ENCODE peak calls at places on chromosomes 5 and 9, in five cellular contexts. J is brain microvascular endothelial cell, Z is fibroblast of lung, U is Caco-2, K is RWPE1. E is an unnamed sample.

GRCh38 chr9:78601957-78602565 is 305.1 kb downstream of the PSAT1 start:
- DNase-seq in J (peak), Z (peak), U (peak), K (peak), E (no peak)

GRCh38 chr5:108345541-108346171 is 36.2 kb downstream of the FBXL17 start:
- DNase-seq in J (no peak), Z (peak), U (peak), K (peak), E (no peak)

GRCh38 chr9:122370869-122371467 is at the start of gene PTGS1:
- DNase-seq in J (no peak), Z (no peak), U (no peak), K (peak), E (no peak)

GRCh38 chr9:92278117-92278516 is 15.4 kb downstream of the IARS1 start:
- DNase-seq in J (peak), Z (peak), U (no peak), K (no peak), E (no peak)

GRCh38 chr9:126420643-126421564 is 94.3 kb downstream of the MVB12B start:
- DNase-seq in J (peak), Z (peak), U (no peak), K (peak), E (no peak)

GRCh38 chr5:10588109-10588775 is 24.4 kb downstream of the ANKRD33B start:
- DNase-seq in J (no peak), Z (no peak), U (no peak), K (no peak), E (no peak)

GRCh38 chr5:177426566-177427210 is at the start of gene GRK6:
- DNase-seq in J (peak), Z (no peak), U (peak), K (peak), E (no peak)

GRCh38 chr5:76016258-76016657 is 66.9 kb upstream of the SV2C start:
- DNase-seq in J (no peak), Z (no peak), U (peak), K (no peak), E (no peak)

GRCh38 chr5:64766105-64766504 is 2.4 kb downstream of the SREK1IP1 start:
- DNase-seq in J (no peak), Z (peak), U (peak), K (peak), E (no peak)

GRCh38 chr5:98796197-98796972 is 22.9 kb downstream of the RGMB start:
- DNase-seq in J (peak), Z (peak), U (peak), K (peak), E (peak)

GRCh38 chr9:5629312-5630037 is 568 bp downstream of the RIC1 start:
- DNase-seq in J (no peak), Z (peak), U (peak), K (peak), E (peak)

GRCh38 chr5:143980506-143980905 is 168.5 kb downstream of the HMHB1 start:
- DNase-seq in J (no peak), Z (peak), U (no peak), K (no peak), E (no peak)

GRCh38 chr9:89428901-89429890 is 68.7 kb downstream of the SEMA4D start:
- DNase-seq in J (no peak), Z (no peak), U (peak), K (no peak), E (no peak)
- TF ChIP-seq CTCF in J (peak), Z (no peak), U (no peak), K (no peak), E (peak)

DNA sequence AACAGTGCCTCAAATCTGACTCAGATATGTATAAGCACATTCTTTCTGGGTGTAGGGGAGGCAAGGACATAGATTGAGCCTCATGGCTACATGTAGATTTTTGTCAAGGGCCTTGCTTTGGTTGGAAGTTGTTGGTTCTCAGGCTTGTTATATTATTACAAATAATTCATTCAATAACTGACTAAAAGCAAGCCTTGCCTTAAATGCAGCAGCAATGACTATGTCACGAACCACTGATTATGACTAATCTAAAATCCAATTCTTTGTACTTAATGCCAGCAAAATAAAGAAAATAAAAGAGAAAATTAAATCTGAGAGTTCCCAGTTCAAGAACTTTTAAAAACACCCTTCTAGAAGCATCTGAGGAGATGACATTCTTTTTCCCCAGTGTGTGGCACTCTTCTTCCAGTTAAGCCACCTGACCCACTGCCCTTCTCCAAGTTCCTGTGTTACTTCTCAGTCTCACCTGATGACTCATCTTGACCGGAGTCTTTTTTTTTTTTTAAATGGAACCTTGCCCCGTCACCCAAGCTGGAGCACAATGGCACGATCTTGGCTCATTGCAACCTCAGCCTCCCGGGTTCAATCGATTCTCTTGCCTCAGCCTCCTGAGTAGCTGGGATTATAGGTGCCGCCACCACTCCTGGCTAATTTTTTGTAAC is 223.9 kb upstream of the DAB2 start:
- DNase-seq in J (peak), Z (peak), U (peak), K (peak), E (no peak)
- TF ChIP-seq CTCF in J (peak), Z (no peak), U (no peak), K (no peak), E (no peak)

GRCh38 chr9:131008909-131009618 is at the start of gene LAMC3:
- DNase-seq in J (no peak), Z (no peak), U (peak), K (peak), E (no peak)
- TF ChIP-seq CTCF in J (peak), Z (peak), U (peak), K (peak), E (peak)

GRCh38 chr9:121331992-121332685 is 37.9 kb downstream of the STOM start:
- DNase-seq in J (peak), Z (no peak), U (no peak), K (no peak), E (no peak)
- TF ChIP-seq CTCF in J (peak), Z (peak), U (peak), K (no peak), E (no peak)

DNA sequence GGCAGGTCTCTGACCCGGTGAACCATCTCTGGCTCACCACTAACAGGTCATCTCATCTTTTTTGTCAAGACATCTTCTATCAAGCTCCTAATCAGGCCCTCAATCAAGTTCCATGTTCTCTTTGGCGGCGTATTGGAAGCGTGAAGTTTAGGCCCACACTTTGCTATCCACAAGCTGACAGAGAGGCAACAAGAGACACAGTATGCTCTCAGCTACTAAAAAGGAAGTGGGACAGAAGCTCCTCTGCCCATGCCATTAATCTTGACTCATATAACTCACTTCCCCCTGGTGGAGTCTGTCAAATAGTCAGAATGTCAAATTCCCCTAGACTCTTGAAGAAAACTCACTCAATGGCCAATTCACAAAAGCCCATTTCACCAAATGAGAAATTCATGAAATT is 77.6 kb upstream of the TMC1 start:
- DNase-seq in J (no peak), Z (no peak), U (no peak), K (no peak), E (no peak)
- TF ChIP-seq CTCF in J (peak), Z (no peak), U (no peak), K (no peak), E (no peak)

GRCh38 chr5:139571543-139571942 is 10.4 kb downstream of the UBE2D2 start:
- DNase-seq in J (no peak), Z (no peak), U (no peak), K (no peak), E (no peak)
- TF ChIP-seq CTCF in J (no peak), Z (no peak), U (no peak), K (no peak), E (no peak)

GRCh38 chr5:160451281-160451680 is 29.6 kb downstream of the PTTG1 start:
- DNase-seq in J (no peak), Z (no peak), U (no peak), K (no peak), E (no peak)

GRCh38 chr5:160452721-160453263 is 31.1 kb downstream of the PTTG1 start:
- DNase-seq in J (no peak), Z (no peak), U (no peak), K (no peak), E (no peak)

GRCh38 chr5:160449458-160449857 is 27.8 kb downstream of the PTTG1 start:
- DNase-seq in J (no peak), Z (no peak), U (no peak), K (no peak), E (no peak)

GRCh38 chr5:160448886-160449285 is 27.2 kb downstream of the PTTG1 start:
- DNase-seq in J (no peak), Z (no peak), U (no peak), K (no peak), E (no peak)

GRCh38 chr5:160450164-160450932 is 28.7 kb downstream of the PTTG1 start:
- DNase-seq in J (no peak), Z (no peak), U (no peak), K (no peak), E (no peak)
- TF ChIP-seq CTCF in J (no peak), Z (no peak), U (no peak), K (no peak), E (no peak)

DNA sequence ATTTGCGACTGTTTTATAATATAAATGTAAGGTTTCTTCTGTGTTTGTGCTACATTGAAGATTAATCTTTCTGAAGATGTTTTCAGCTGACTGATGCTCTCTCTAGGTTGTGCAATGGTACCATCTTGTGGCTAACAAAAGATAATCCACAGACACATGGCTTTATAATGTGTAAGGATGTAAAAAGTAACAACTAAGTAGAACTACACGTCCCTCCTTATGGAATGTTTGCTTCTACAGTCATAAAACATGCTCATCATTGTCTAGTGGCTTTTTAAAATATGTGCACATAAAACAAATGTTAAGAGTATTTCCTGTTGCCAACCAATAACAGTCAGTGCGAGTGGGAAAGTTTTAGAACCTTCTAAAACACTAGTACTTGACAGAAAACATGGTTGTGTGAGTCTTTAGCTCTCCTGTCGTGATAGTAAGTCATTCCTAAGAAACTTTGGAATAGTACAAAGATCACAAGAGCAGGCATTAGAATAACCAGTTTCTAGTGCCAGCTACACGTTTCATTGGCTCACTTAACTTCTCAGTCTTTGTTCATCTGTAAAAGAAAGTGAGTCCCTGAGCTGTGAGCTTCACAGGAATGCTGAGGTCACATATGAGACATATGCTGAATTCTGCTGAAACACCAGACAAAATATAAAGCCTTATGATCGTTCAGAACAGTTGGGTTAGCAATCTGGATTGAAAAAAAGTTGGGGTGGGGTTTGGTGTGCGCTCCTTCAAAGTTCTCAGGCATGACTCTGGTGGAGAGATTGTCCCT is 75.7 kb upstream of the GLIS3 start:
- DNase-seq in J (peak), Z (peak), U (peak), K (peak), E (no peak)
- TF ChIP-seq CTCF in J (peak), Z (peak), U (no peak), K (peak), E (peak)

DNA sequence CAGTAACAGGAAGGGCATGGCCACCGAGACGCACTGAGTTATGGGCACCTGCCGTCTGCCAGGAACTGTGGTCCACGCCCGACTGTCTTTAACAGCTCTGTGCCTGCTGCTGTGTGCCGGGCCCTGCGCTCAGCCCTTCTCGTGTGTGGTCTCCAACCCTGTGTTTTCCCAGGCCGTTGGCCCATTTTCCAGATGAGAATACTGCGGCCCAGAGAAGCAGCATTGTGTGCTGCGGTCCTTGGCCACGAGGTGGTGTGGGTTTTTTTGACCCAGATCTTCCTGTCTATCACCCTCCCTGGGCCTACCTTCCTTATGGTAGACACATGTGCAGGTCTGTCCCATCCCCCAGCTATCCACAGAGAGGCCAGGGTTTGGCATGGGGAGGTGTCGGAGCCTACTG is 47.0 kb downstream of the RXRA start:
- DNase-seq in J (no peak), Z (no peak), U (no peak), K (no peak), E (no peak)
- TF ChIP-seq CTCF in J (peak), Z (no peak), U (no peak), K (no peak), E (no peak)

E was measured in progenitor cell of endocrine pancreas.